ENCODE peak calls at places on chromosomes 7 and 10, in four cellular contexts. O, W, S and M are unnamed samples.

GRCh38 chr7:2596636-2597635 is 34.9 kb upstream of the TTYH3 start:
- DNase-seq in O (no peak), W (no peak), S (no peak), M (no peak)

GRCh38 chr10:62681211-62681940 is 123.1 kb upstream of the ADO start:
- DNase-seq in O (no peak), W (no peak), S (peak), M (no peak)

GRCh38 chr7:10767771-10768170 is 205.9 kb upstream of the PHF14 start:
- DNase-seq in O (no peak), W (peak), S (no peak), M (no peak)

GRCh38 chr7:151731022-151731441 is 145.9 kb downstream of the PRKAG2 start:
- DNase-seq in O (no peak), W (no peak), S (no peak), M (no peak)

GRCh38 chr10:63206997-63207952 is 74.1 kb downstream of the NRBF2 start:
- DNase-seq in O (no peak), W (peak), S (no peak), M (no peak)

GRCh38 chr10:92990615-92991014 is 70.0 kb upstream of the CYP26C1 start:
- DNase-seq in O (no peak), W (no peak), S (no peak), M (no peak)

GRCh38 chr10:23630880-23631279 is 192.0 kb downstream of the OTUD1 start:
- DNase-seq in O (no peak), W (no peak), S (no peak), M (no peak)

GRCh38 chr7:26860361-26860760 is 4.0 kb downstream of the SKAP2 start:
- DNase-seq in O (no peak), W (no peak), S (no peak), M (no peak)

GRCh38 chr10:230758-231157 is 95.5 kb downstream of the ZMYND11 start:
- DNase-seq in O (no peak), W (no peak), S (no peak), M (no peak)

GRCh38 chr7:148772297-148773089 is 73.8 kb downstream of the CUL1 start:
- DNase-seq in O (no peak), W (peak), S (no peak), M (no peak)

GRCh38 chr7:101035941-101036340 is 16.1 kb downstream of the MUC17 start:
- DNase-seq in O (no peak), W (no peak), S (no peak), M (no peak)

GRCh38 chr7:140638311-140638791 is 2.3 kb downstream of the DENND2A start:
- DNase-seq in O (no peak), W (no peak), S (no peak), M (no peak)

GRCh38 chr7:148501707-148502139 is 88.8 kb upstream of the C7orf33 start:
- DNase-seq in O (no peak), W (no peak), S (no peak), M (peak)

GRCh38 chr7:101237206-101238067 is at the start of gene CLDN15:
- DNase-seq in O (no peak), W (no peak), S (no peak), M (no peak)

GRCh38 chr7:105962353-105962752 is 711 bp upstream of the CDHR3 start:
- DNase-seq in O (no peak), W (no peak), S (no peak), M (no peak)

GRCh38 chr7:1520574-1521234 is 9.8 kb upstream of the MAFK start:
- DNase-seq in O (no peak), W (peak), S (no peak), M (no peak)

GRCh38 chr7:22156205-22156604 is 200.7 kb downstream of the RAPGEF5 start:
- DNase-seq in O (no peak), W (peak), S (no peak), M (no peak)

GRCh38 chr7:31056775-31057346 is 4.8 kb downstream of the ADCYAP1R1 start:
- DNase-seq in O (no peak), W (no peak), S (no peak), M (no peak)

GRCh38 chr10:93816123-93816747 is 58.5 kb downstream of the LGI1 start:
- DNase-seq in O (peak), W (no peak), S (peak), M (no peak)

GRCh38 chr10:21526184-21526951 is 886 bp upstream of the SKIDA1 start:
- DNase-seq in O (peak), W (no peak), S (peak), M (no peak)

GRCh38 chr7:69631131-69631530 is 32.9 kb downstream of the AUTS2 start:
- DNase-seq in O (no peak), W (no peak), S (no peak), M (no peak)